ENCODE peak calls at places on chromosomes 16 and 17, in five cellular contexts. Y is AG04449, B is stomach, V is WTC11, H is adrenal gland. R is an unnamed sample.

GRCh38 chr17:2700491-2701141 is 10.9 kb downstream of the CLUH start:
- DNase-seq in Y (no peak), B (no peak), V (peak; percentile 8), H (peak; percentile 25), R (no peak)

GRCh38 chr17:16474012-16474725 is 17.8 kb downstream of the LRRC75A start:
- DNase-seq in H (no peak), V (no peak), B (no peak), Y (no peak), R (no peak)

GRCh38 chr16:85750021-85750826 is 672 bp downstream of the C16orf74 start:
- DNase-seq in B (peak; percentile 36), V (peak; percentile 63), H (no peak), Y (no peak), R (no peak)

GRCh38 chr16:27859020-27859419 is 204.5 kb downstream of the GSG1L start:
- DNase-seq in H (no peak), B (no peak), V (peak; percentile 66), Y (no peak), R (no peak)

GRCh38 chr17:58084317-58084981 is 1.2 kb downstream of the DYNLL2 start:
- DNase-seq in Y (no peak), V (peak; percentile 50), B (peak; percentile 61), H (peak; percentile 61), R (no peak)

GRCh38 chr16:19210175-19210924 is 42.3 kb downstream of the SYT17 start:
- DNase-seq in H (no peak), Y (no peak), B (peak; percentile 29), V (no peak), R (no peak)

GRCh38 chr17:33651631-33652030 is 358.5 kb upstream of the ASIC2 start:
- DNase-seq in B (no peak), V (no peak), Y (no peak), H (no peak), R (no peak)

GRCh38 chr16:78122774-78123315 is 23.4 kb downstream of the WWOX start:
- DNase-seq in V (no peak), B (no peak), Y (no peak), H (peak; percentile 35), R (no peak)

GRCh38 chr17:9208381-9208780 is 187.1 kb downstream of the NTN1 start:
- DNase-seq in V (no peak), H (no peak), B (no peak), Y (no peak), R (no peak)

GRCh38 chr16:62883526-62883925 is 847.3 kb upstream of the CDH8 start:
- DNase-seq in V (no peak), Y (no peak), B (no peak), H (no peak), R (no peak)

GRCh38 chr16:64983983-64984382 is 137.9 kb downstream of the CDH11 start:
- DNase-seq in H (peak; percentile 30), Y (no peak), V (peak; percentile 78), B (no peak), R (peak; percentile 37)

GRCh38 chr17:586920-587319 is 127.7 kb downstream of the VPS53 start:
- DNase-seq in H (no peak), B (no peak), V (no peak), Y (no peak), R (no peak)

GRCh38 chr17:47301161-47301560 is 22.6 kb upstream of the EFCAB13 start:
- DNase-seq in V (no peak), B (no peak), H (no peak), Y (no peak), R (no peak)

GRCh38 chr17:21209511-21210175 is 4.3 kb downstream of the TMEM11 start:
- DNase-seq in V (no peak), H (no peak), Y (no peak), B (peak; percentile 80), R (no peak)

GRCh38 chr16:168424-168823 is 2.6 kb downstream of the HBM start:
- DNase-seq in B (no peak), V (no peak), Y (no peak), H (no peak), R (no peak)

GRCh38 chr17:2362416-2362815 is 25.1 kb downstream of the SGSM2 start:
- DNase-seq in Y (no peak), H (no peak), B (no peak), V (no peak), R (no peak)

GRCh38 chr16:52572656-52573055 is 25.7 kb upstream of the TOX3 start:
- DNase-seq in H (no peak), B (no peak), V (no peak), Y (no peak), R (no peak)

GRCh38 chr17:32330142-32330541 is 11.8 kb downstream of the C17orf75 start:
- DNase-seq in B (no peak), Y (no peak), H (no peak), V (no peak), R (no peak)

GRCh38 chr16:69754143-69754468 is 620 bp downstream of the NOB1 start:
- DNase-seq in B (no peak), Y (no peak), V (no peak), H (no peak), R (no peak)

GRCh38 chr17:74742153-74742515 is 5.1 kb downstream of the RAB37 start:
- DNase-seq in H (peak; percentile 26), B (no peak), V (no peak), Y (no peak), R (no peak)

GRCh38 chr17:77424585-77425344 is 284.0 kb downstream of the SEC14L1 start:
- DNase-seq in H (peak; percentile 95), Y (peak; percentile 36), B (peak; percentile 72), V (no peak), R (peak; percentile 80)

GRCh38 chr17:82793974-82794620 is 42.2 kb downstream of the TBCD start:
- DNase-seq in B (no peak), V (no peak), Y (no peak), H (no peak), R (no peak)

GRCh38 chr17:82892869-82893565 is 53.2 kb upstream of the ZNF750 start:
- DNase-seq in B (peak; percentile 77), Y (no peak), V (no peak), H (no peak), R (no peak)

GRCh38 chr16:50960517-50961202 is 190.4 kb downstream of the SALL1 start:
- DNase-seq in V (peak; percentile 18), B (peak; percentile 25), Y (no peak), H (no peak), R (no peak)

GRCh38 chr17:58265266-58265665 is 15.5 kb downstream of the MPO start:
- DNase-seq in H (no peak), B (no peak), Y (no peak), V (no peak), R (no peak)

GRCh38 chr17:10316986-10317834 is 55.6 kb downstream of the MYH13 start:
- DNase-seq in H (peak; percentile 87), V (peak; percentile 77), Y (no peak), B (peak; percentile 61), R (peak; percentile 19)

GRCh38 chr17:17067277-17067676 is 25.0 kb downstream of the MPRIP start:
- DNase-seq in V (no peak), Y (no peak), H (no peak), B (no peak), R (no peak)

GRCh38 chr16:85853641-85854545 is 45.1 kb upstream of the IRF8 start:
- DNase-seq in V (no peak), B (no peak), Y (no peak), H (no peak), R (no peak)

GRCh38 chr17:75486151-75486550 is 29.2 kb downstream of the CASKIN2 start:
- DNase-seq in H (no peak), V (no peak), Y (no peak), B (no peak), R (no peak)

GRCh38 chr17:38572665-38573365 is 32.9 kb downstream of the SRCIN1 start:
- DNase-seq in B (peak; percentile 34), H (no peak), V (peak; percentile 72), Y (no peak), R (no peak)

GRCh38 chr17:70892527-70892926 is 723.2 kb downstream of the KCNJ2 start:
- DNase-seq in H (no peak), Y (no peak), B (no peak), V (no peak), R (no peak)

GRCh38 chr17:70901870-70902269 is 732.5 kb downstream of the KCNJ2 start:
- DNase-seq in H (no peak), B (no peak), V (no peak), Y (no peak), R (no peak)

GRCh38 chr17:70891301-70891700 is 722.0 kb downstream of the KCNJ2 start:
- DNase-seq in Y (no peak), H (no peak), V (no peak), B (no peak), R (no peak)

DNA sequence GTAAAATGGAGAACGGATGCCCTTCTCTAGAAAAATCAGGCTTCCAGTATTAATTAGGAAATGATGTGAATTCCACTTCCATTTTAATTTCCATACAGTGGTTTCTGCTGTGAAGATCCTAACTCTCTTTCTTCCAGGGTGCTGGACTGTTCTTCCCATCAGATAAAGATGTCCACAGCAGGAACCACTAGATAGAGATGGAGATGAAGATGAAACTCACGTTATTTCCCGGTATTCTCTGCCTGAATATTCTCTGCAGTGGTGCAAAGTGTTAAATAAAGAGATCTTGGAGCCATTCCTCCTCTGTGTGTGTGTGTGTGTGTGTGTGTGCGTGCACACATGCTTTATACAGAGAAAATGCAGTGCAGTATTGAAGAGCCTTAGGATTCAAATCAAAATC is 727.5 kb downstream of the KCNJ2 start:
- DNase-seq in V (no peak), Y (no peak), B (no peak), H (no peak), R (no peak)
- TF ChIP-seq CTCF in V (no peak), Y (no peak), B (no peak), H (no peak), R (no peak)

GRCh38 chr16:47162670-47163420 is 19.1 kb upstream of the NETO2 start:
- DNase-seq in Y (no peak), V (no peak), H (no peak), B (no peak), R (no peak)
- TF ChIP-seq CTCF in Y (no peak), V (no peak), H (no peak), B (no peak), R (no peak)

GRCh38 chr17:67375054-67375427 is 2.0 kb upstream of the PITPNC1 start:
- DNase-seq in V (no peak), H (no peak), Y (no peak), B (no peak), R (no peak)
- TF ChIP-seq CTCF in V (no peak), H (no peak), Y (no peak), B (no peak), R (no peak)

DNA sequence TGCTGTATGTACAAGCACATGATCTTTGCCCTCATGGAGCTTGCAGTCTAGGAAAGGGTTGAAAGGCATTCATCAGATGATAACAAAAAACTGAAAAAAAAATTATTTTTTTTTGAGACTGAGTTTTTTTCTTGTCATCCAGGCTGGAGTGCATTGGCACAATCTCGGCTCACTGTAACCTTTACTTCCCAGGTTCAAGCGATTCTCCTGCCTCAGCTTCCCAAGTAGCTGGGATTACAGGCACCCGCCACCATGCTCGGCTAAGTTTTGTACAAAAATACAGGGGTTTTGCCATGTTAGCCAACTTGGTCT is 38.7 kb upstream of the BCAS3 start:
- DNase-seq in H (no peak), V (no peak), Y (no peak), B (no peak), R (no peak)
- TF ChIP-seq CTCF in H (no peak), V (peak; percentile 15), Y (no peak), B (no peak), R (no peak)